ENCODE peak calls at places on chromosomes 16 and 17, in six cellular contexts. T is stimulated activated naive CD4-positive, alpha-beta T cell treated with Interleukin-2 at 50 U/mL for 16 hours; Z is activated CD4-positive, alpha-beta T cell treated with anti-CD3 and anti-CD28 coated beads, Interleukin-2, amount 10 ng/mL, durations not matched to agents 7 days and 5 days; Y is CD8-positive, alpha-beta memory T cell; F is head of caudate nucleus; K is fibroblast of the conjunctiva. E is an unnamed sample.

GRCh38 chr17:80036715-80037477 is 454 bp downstream of the CCDC40 start:
- DNase-seq in T (no peak), Z (peak), Y (peak), F (peak), K (no peak), E (peak)

GRCh38 chr17:40540448-40540847 is 24.8 kb downstream of the CCR7 start:
- DNase-seq in T (peak), Z (peak), Y (peak), F (no peak), K (no peak), E (no peak)

GRCh38 chr16:405548-406506 is 4.1 kb downstream of the DECR2 start:
- DNase-seq in T (no peak), Z (no peak), Y (no peak), F (no peak), K (no peak), E (no peak)

GRCh38 chr16:64392456-64392855 is 729.4 kb downstream of the CDH11 start:
- DNase-seq in T (no peak), Z (no peak), Y (no peak), F (no peak), K (no peak), E (no peak)

GRCh38 chr16:58035356-58036170 is 10.0 kb downstream of the MMP15 start:
- DNase-seq in T (no peak), Z (no peak), Y (no peak), F (no peak), K (no peak), E (no peak)

GRCh38 chr16:49698931-49699715 is 156.8 kb downstream of the ZNF423 start:
- DNase-seq in T (no peak), Z (no peak), Y (no peak), F (no peak), K (peak), E (no peak)

GRCh38 chr17:65017375-65017774 is 39.2 kb downstream of the GNA13 start:
- DNase-seq in T (no peak), Z (no peak), Y (no peak), F (no peak), K (no peak), E (no peak)

GRCh38 chr16:58670177-58670576 is 14.4 kb downstream of the SLC38A7 start:
- DNase-seq in T (no peak), Z (no peak), Y (no peak), F (no peak), K (no peak), E (no peak)

GRCh38 chr16:19963306-19963705 is 78.7 kb upstream of the GPRC5B start:
- DNase-seq in T (no peak), Z (no peak), Y (no peak), F (no peak), K (no peak), E (no peak)

GRCh38 chr17:72591500-72592241 is 470.9 kb downstream of the SOX9 start:
- DNase-seq in T (peak), Z (peak), Y (no peak), F (peak), K (no peak), E (no peak)

GRCh38 chr17:58381124-58381838 is 29.3 kb upstream of the SUPT4H1 start:
- DNase-seq in T (no peak), Z (no peak), Y (no peak), F (no peak), K (no peak), E (no peak)

GRCh38 chr17:7614422-7615264 is at the start of gene FXR2:
- DNase-seq in T (peak), Z (peak), Y (peak), F (peak), K (peak), E (peak)

GRCh38 chr17:78325076-78325712 is 34.7 kb downstream of the SOCS3 start:
- DNase-seq in T (no peak), Z (no peak), Y (no peak), F (no peak), K (no peak), E (no peak)

GRCh38 chr17:44749076-44750020 is 9.4 kb upstream of the ADAM11 start:
- DNase-seq in T (no peak), Z (no peak), Y (no peak), F (no peak), K (no peak), E (no peak)

GRCh38 chr16:2846511-2847310 is 11.3 kb downstream of the PRSS22 start:
- DNase-seq in T (no peak), Z (no peak), Y (no peak), F (no peak), K (no peak), E (no peak)

GRCh38 chr17:50182783-50183438 is 17.1 kb downstream of the SGCA start:
- DNase-seq in T (no peak), Z (no peak), Y (no peak), F (no peak), K (no peak), E (no peak)

GRCh38 chr17:80944326-80944725 is 47.3 kb upstream of the CHMP6 start:
- DNase-seq in T (no peak), Z (no peak), Y (no peak), F (no peak), K (no peak), E (no peak)

GRCh38 chr16:7521834-7522233 is 189.2 kb downstream of the RBFOX1 start:
- DNase-seq in T (no peak), Z (no peak), Y (no peak), F (no peak), K (no peak), E (no peak)

GRCh38 chr16:69932228-69932627 is 18.9 kb upstream of the CLEC18A start:
- DNase-seq in T (no peak), Z (no peak), Y (no peak), F (peak), K (no peak), E (no peak)

GRCh38 chr17:28738680-28739384 is 5.0 kb upstream of the TRAF4 start:
- DNase-seq in T (peak), Z (no peak), Y (peak), F (no peak), K (no peak), E (no peak)

GRCh38 chr17:40664582-40665333 is at the start of gene KRT222:
- DNase-seq in T (no peak), Z (no peak), Y (no peak), F (peak), K (no peak), E (no peak)

GRCh38 chr17:79201536-79202227 is 127.1 kb downstream of the ENGASE start:
- DNase-seq in T (no peak), Z (no peak), Y (no peak), F (peak), K (no peak), E (no peak)

GRCh38 chr17:54666559-54666958 is 234.1 kb upstream of the TOM1L1 start:
- DNase-seq in T (no peak), Z (no peak), Y (no peak), F (no peak), K (no peak), E (no peak)

GRCh38 chr16:11315499-11315898 is 29.8 kb upstream of the RMI2 start:
- DNase-seq in T (no peak), Z (no peak), Y (no peak), F (no peak), K (no peak), E (no peak)

GRCh38 chr17:1787301-1787902 is 25.5 kb downstream of the SERPINF1 start:
- DNase-seq in T (no peak), Z (no peak), Y (no peak), F (no peak), K (peak), E (no peak)

GRCh38 chr16:529012-529575 is 1.6 kb downstream of the CAPN15 start:
- DNase-seq in T (no peak), Z (peak), Y (no peak), F (no peak), K (no peak), E (peak)

GRCh38 chr16:80899804-80900592 is 95.6 kb upstream of the CDYL2 start:
- DNase-seq in T (no peak), Z (no peak), Y (no peak), F (peak), K (peak), E (no peak)

GRCh38 chr17:62980842-62981241 is 14.8 kb downstream of the TANC2 start:
- DNase-seq in T (no peak), Z (no peak), Y (no peak), F (no peak), K (no peak), E (no peak)

GRCh38 chr16:83689385-83689831 is 118.4 kb upstream of the HSBP1 start:
- DNase-seq in T (no peak), Z (no peak), Y (no peak), F (no peak), K (peak), E (no peak)

GRCh38 chr17:12789976-12790805 is 893 bp downstream of the ARHGAP44 start:
- DNase-seq in T (no peak), Z (no peak), Y (no peak), F (no peak), K (no peak), E (no peak)